ENCODE peak calls at places on chromosomes 12 and 14, in ten cellular contexts. L, W, D, K, T, M, V, Q, H and J are unnamed samples. For H3K4me1, the result is how much of the 10 kb centered on the place peaks cover.

GRCh38 chr14:36633580-36633979 is 28.1 kb upstream of the PAX9 start:
- DNase-seq in V (no peak), W (no peak), D (no peak), Q (no peak), K (no peak), T (no peak), M (no peak), L (no peak), H (no peak), J (no peak)

GRCh38 chr12:75978677-75979076 is 52.9 kb downstream of the PHLDA1 start:
- DNase-seq in W (no peak), D (no peak), Q (no peak), V (no peak), T (no peak), H (no peak), M (no peak), K (no peak), L (no peak), J (no peak)

GRCh38 chr12:47437570-47437969 is 268.3 kb downstream of the RPAP3 start:
- DNase-seq in V (no peak), W (no peak), L (no peak), M (no peak), Q (no peak), T (no peak), D (no peak), K (no peak), H (no peak), J (no peak)

GRCh38 chr12:45327823-45328383 is 112.0 kb downstream of the ANO6 start:
- DNase-seq in D (no peak), V (no peak), T (no peak), L (peak), K (no peak), W (no peak), Q (no peak), H (no peak), M (no peak), J (no peak)

GRCh38 chr14:83993545-83993944 is 1536.4 kb upstream of the FLRT2 start:
- DNase-seq in D (no peak), H (no peak), V (no peak), M (no peak), Q (no peak), L (no peak), K (no peak), T (no peak), W (no peak), J (no peak)

GRCh38 chr12:47318963-47319362 is 239.2 kb upstream of the AMIGO2 start:
- DNase-seq in Q (no peak), M (no peak), K (no peak), L (no peak), V (no peak), D (no peak), T (peak), W (no peak), H (no peak), J (no peak)

GRCh38 chr12:34397591-34398365 is 375.5 kb downstream of the ALG10 start:
- DNase-seq in K (no peak), D (peak), H (no peak), L (no peak), W (peak), V (peak), M (no peak), Q (no peak), T (peak), J (peak)

GRCh38 chr12:56081393-56082347 is 1.7 kb downstream of the ERBB3 start:
- DNase-seq in M (no peak), K (no peak), L (peak), V (no peak), T (no peak), D (peak), W (peak), H (no peak), Q (no peak), J (no peak)

GRCh38 chr14:36604757-36605505 is 22.5 kb upstream of the NKX2-8 start:
- DNase-seq in M (peak), T (no peak), L (peak), W (peak), K (peak), V (peak), H (peak), Q (no peak), D (peak), J (peak)

GRCh38 chr12:21248679-21249078 is 86.0 kb downstream of the SLCO1A2 start:
- DNase-seq in M (no peak), V (no peak), W (no peak), D (no peak), Q (no peak), H (no peak), K (no peak), T (no peak), L (peak), J (no peak)

GRCh38 chr14:58430156-58430555 is 2.6 kb downstream of the KIAA0586 start:
- DNase-seq in W (no peak), M (no peak), T (no peak), H (no peak), K (peak), Q (no peak), L (no peak), V (no peak), D (no peak), J (no peak)

GRCh38 chr14:80491131-80491530 is 279.8 kb upstream of the DIO2 start:
- DNase-seq in L (peak), W (no peak), T (no peak), M (no peak), Q (peak), D (peak), H (no peak), V (no peak), K (no peak), J (no peak)

GRCh38 chr14:86541969-86542368 is 1012.0 kb downstream of the FLRT2 start:
- DNase-seq in W (no peak), L (no peak), K (no peak), Q (no peak), M (no peak), H (no peak), V (no peak), D (no peak), T (no peak), J (no peak)

GRCh38 chr14:101843665-101844064 is 82.2 kb downstream of the PPP2R5C start:
- DNase-seq in W (no peak), Q (no peak), M (no peak), K (no peak), V (no peak), D (peak), L (peak), T (peak), H (no peak), J (no peak)

GRCh38 chr12:910416-910815 is 39.1 kb downstream of the RAD52 start:
- DNase-seq in Q (no peak), M (no peak), D (no peak), W (no peak), H (no peak), L (no peak), T (no peak), K (no peak), V (no peak), J (no peak)

GRCh38 chr12:913919-914718 is 35.4 kb downstream of the RAD52 start:
- DNase-seq in D (no peak), T (no peak), K (no peak), H (no peak), L (no peak), Q (no peak), W (no peak), V (no peak), M (no peak), J (no peak)

GRCh38 chr12:911191-911826 is 38.2 kb downstream of the RAD52 start:
- DNase-seq in K (peak), M (no peak), T (no peak), Q (no peak), L (no peak), D (no peak), W (no peak), V (no peak), H (no peak), J (peak)

GRCh38 chr12:915090-915489 is 34.4 kb downstream of the RAD52 start:
- DNase-seq in M (no peak), H (no peak), L (peak), Q (no peak), D (no peak), K (no peak), T (no peak), W (no peak), V (no peak), J (no peak)

DNA sequence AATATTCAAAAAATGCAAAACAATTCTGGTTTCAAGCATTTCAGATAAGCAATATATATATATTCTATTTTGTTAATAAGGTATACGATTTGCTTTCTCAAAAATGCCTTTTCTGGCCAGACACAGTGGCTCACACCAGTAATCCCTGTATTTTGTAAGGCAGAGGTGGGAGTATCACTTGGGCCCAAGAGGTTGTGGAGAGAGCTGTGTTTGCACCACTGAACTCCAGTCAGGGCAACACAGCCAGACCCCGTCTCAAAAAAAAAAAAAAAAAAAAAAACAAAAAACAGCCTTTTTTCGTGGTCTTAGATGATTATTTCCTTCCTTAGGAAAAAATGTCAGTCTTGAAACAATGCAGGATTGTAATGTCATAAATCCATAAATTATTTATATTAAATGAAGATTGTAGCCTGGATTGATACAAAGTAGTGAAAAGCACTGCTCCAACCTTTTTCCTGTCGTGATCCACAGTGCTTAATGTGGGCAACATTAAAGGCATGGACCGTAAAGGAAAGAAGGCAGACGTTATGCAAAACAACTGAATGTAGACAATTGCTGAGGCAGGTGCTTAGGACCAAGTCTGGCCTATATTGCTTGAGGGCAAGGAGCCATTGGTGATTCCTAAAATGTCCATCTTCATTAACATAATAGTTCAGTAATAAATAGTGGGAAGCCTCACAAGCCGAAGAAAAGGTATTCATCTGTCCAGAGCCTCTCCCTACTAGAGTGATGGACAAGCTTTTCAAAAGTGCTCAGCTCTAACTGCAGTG is 36.8 kb downstream of the RAD52 start:
- DNase-seq in K (no peak), T (no peak), L (no peak), V (no peak), M (no peak), Q (no peak), H (no peak), W (no peak), D (no peak), J (no peak)
- H3K4me1 ChIP-seq in K (under half), T (under half), L (under half), V (under half), M (under half), Q (under half), H (under half), W (under half), D (under half), J (under half)

DNA sequence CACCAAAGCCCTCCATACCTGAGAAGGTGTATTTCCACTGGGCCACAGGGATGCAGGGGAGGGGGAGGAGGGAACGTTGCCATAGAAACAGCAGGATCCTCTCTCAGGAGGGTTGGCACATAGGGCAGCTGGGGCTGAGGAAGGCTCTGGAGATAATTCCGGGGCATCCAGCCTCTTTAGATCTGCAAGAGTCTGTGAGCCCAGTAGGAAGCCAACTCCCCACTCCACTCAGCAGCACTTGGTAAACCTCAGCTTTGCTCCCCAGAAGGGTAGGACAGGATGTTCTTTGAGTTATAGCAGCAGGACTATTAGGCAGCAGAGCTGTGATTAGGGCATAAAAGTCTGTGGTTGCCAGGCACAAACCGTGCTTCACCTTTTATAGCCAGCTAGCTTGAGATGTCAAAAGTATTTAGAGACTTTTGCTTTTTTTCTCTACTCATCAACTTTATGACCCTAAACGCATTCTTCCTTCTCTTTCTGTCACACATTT is 7.8 kb upstream of the PLEKHG3 start:
- DNase-seq in M (no peak), V (no peak), Q (no peak), H (no peak), T (no peak), W (no peak), D (peak), L (peak), K (no peak), J (no peak)
- TF ChIP-seq POLR2AphosphoS5 in M (no peak), V (peak), Q (no peak), H (no peak), T (peak), W (no peak), D (no peak), L (no peak), K (no peak), J (peak)

GRCh38 chr14:68691031-68691864 is 101.6 kb downstream of the ZFP36L1 start:
- DNase-seq in W (no peak), K (no peak), D (no peak), H (no peak), L (peak), Q (no peak), T (no peak), V (no peak), M (no peak), J (peak)
- H3K4me1 ChIP-seq in W (under half), K (under half), D (under half), H (half or more), L (under half), Q (under half), T (under half), V (under half), M (under half), J (under half)

DNA sequence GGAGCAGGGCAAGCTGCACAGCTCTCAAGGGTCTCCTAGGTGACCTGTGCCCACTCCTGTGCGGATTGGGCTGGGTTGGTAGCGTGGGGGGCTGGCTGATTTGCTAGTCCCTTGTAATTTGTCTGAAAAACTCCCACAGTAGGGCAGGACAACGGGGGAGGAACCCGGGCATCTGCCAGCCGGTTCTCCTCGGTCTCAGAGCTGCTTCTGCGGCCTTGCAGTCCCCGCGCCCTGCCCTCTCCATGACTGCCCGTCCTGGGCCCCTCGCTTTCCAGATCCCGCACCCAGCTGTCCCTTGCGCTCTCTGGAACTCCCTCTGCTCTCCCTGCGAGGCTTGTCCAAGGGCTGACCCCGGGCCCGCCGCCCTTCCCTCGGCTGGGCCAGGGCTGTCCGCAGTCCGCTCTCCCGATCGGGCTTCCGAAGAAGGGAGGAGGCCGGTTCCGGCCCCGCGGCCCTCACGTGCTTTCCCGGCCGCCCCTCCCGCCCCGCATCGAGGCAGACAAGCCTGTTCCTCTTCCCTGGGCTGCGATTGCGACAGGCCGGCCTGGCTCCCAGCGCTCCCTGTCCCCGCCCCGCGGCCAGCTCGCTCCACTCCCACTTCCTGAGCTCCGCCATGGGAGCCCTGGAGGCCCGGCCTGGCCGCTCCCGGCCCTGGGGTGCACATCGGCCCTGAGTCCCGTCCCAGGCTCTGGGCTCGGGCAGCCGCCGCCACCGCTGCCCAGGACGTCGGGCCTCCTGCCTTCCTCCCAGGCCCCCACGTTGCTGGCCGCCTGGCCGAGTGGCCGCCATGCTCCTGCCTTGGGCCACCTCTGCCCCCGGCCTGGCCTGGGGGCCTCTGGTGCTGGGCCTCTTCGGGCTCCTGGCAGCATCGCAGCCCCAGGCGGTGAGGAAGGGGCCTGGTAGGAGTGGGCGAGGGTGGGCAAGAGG is at the start of gene LTBR:
- DNase-seq in W (peak), Q (no peak), L (peak), H (no peak), D (peak), T (peak), M (no peak), V (peak), K (peak), J (peak)
- TF ChIP-seq POLR2AphosphoS5 in W (peak), Q (no peak), L (no peak), H (peak), D (peak), T (peak), M (no peak), V (peak), K (no peak), J (peak)

GRCh38 chr12:26938660-26939185 is 453 bp downstream of the FGFR1OP2 start:
- DNase-seq in V (peak), W (peak), M (no peak), H (peak), D (no peak), T (peak), L (peak), K (no peak), Q (no peak), J (peak)

GRCh38 chr12:26935636-26936378 is 2.0 kb downstream of the INTS13 start:
- DNase-seq in D (no peak), W (no peak), K (peak), T (no peak), Q (no peak), M (no peak), L (no peak), V (no peak), H (no peak), J (no peak)

GRCh38 chr12:26937443-26937862 is 328 bp downstream of the INTS13 start:
- DNase-seq in L (no peak), D (no peak), K (no peak), T (no peak), Q (no peak), W (no peak), H (no peak), V (no peak), M (no peak), J (no peak)

GRCh38 chr12:26937863-26938659 is at the start of the genes FGFR1OP2 and INTS13:
- DNase-seq in M (peak), L (peak), V (peak), W (peak), D (peak), H (peak), T (peak), Q (peak), K (peak), J (peak)

DNA sequence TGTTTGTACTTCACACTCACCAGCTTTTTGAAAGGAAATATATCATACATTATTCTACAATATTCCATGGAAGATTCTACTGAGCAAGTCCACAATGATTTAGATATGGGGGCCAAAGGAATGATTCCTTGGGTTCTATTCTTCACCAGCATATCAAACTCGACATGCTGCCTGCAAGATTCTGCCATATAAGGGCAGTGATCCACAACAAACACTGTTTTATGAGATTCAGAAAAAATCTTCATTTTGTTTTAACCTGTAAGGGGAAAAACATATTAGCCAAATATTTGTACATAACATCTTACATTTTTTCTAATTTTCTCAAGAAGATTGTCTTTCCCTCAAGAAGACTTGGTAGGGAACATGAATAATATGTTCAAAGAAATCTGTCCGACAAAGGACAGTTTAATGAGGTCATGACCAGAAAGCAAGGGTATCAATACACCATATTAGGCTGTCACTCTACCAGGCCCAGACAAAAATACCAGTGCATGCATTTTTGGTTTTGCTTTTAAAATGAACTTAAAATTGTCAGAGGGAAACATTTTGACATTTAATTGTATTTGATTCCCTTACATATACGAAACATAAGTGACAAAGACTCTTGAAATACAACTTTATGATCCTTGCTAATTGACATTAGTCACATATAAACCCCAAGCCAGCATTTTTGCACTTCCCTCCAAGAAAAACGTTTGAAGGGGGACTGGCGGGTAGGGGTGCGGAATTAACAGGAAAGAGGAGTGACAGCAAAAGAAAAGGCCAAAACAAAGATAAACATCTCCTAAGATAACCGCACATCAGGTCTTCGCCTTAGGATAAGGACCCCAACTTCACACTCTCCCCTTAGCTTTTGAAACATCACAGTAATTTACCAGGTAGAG is 980 bp downstream of the INTS13 start:
- DNase-seq in L (no peak), T (no peak), W (no peak), M (no peak), Q (no peak), V (no peak), H (no peak), K (peak), D (no peak), J (no peak)
- H3K4me1 ChIP-seq in L (under half), T (half or more), W (under half), M (under half), Q (under half), V (under half), H (under half), K (under half), D (under half), J (under half)